ENCODE peak calls at places on chromosomes 6 and 20, in four cellular contexts. One of them, this sample, is unnamed.

GRCh38 chr20:10448270-10449156 is 13.4 kb downstream of the SLX4IP start:
- DNase-seq in gastrocnemius medialis: no peak
- DNase-seq in GM23338: no peak
- DNase-seq in CD8-positive, alpha-beta T cell: no peak
- DNase-seq in this sample: no peak

GRCh38 chr6:144922120-144922722 is 637.1 kb downstream of the UTRN start:
- DNase-seq in gastrocnemius medialis: peak; percentile 2
- DNase-seq in GM23338: no peak
- DNase-seq in CD8-positive, alpha-beta T cell: no peak
- DNase-seq in this sample: no peak

GRCh38 chr6:133923938-133924593 is 29.0 kb upstream of the TBPL1 start:
- DNase-seq in gastrocnemius medialis: peak; percentile 38
- DNase-seq in GM23338: peak; percentile 90
- DNase-seq in CD8-positive, alpha-beta T cell: peak; percentile 44
- DNase-seq in this sample: no peak

GRCh38 chr6:71473908-71474307 is 185.3 kb downstream of the OGFRL1 start:
- DNase-seq in gastrocnemius medialis: peak; percentile 38
- DNase-seq in GM23338: no peak
- DNase-seq in CD8-positive, alpha-beta T cell: no peak
- DNase-seq in this sample: peak; percentile 47

GRCh38 chr20:41386502-41387427 is 20.1 kb upstream of the EMILIN3 start:
- DNase-seq in gastrocnemius medialis: no peak
- DNase-seq in GM23338: no peak
- DNase-seq in CD8-positive, alpha-beta T cell: no peak
- DNase-seq in this sample: no peak

GRCh38 chr20:14342910-14343309 is 5.5 kb upstream of the FLRT3 start:
- DNase-seq in gastrocnemius medialis: no peak
- DNase-seq in GM23338: peak; percentile 10
- DNase-seq in CD8-positive, alpha-beta T cell: no peak
- DNase-seq in this sample: no peak

GRCh38 chr20:45867811-45868176 is 10.4 kb downstream of the ZSWIM3 start:
- DNase-seq in gastrocnemius medialis: no peak
- DNase-seq in GM23338: no peak
- DNase-seq in CD8-positive, alpha-beta T cell: no peak
- DNase-seq in this sample: no peak

GRCh38 chr6:106613590-106613989 is 15.7 kb downstream of the RTN4IP1 start:
- DNase-seq in gastrocnemius medialis: no peak
- DNase-seq in GM23338: peak; percentile 66
- DNase-seq in CD8-positive, alpha-beta T cell: no peak
- DNase-seq in this sample: no peak

GRCh38 chr6:147503587-147503986 is 4.9 kb upstream of the SAMD5 start:
- DNase-seq in gastrocnemius medialis: no peak
- DNase-seq in GM23338: peak; percentile 67
- DNase-seq in CD8-positive, alpha-beta T cell: no peak
- DNase-seq in this sample: no peak

GRCh38 chr6:111013144-111013905 is 31.5 kb downstream of the RPF2 start:
- DNase-seq in gastrocnemius medialis: no peak
- DNase-seq in GM23338: no peak
- DNase-seq in CD8-positive, alpha-beta T cell: no peak
- DNase-seq in this sample: no peak

GRCh38 chr6:117441824-117442264 is 16.1 kb upstream of the ROS1 start:
- DNase-seq in gastrocnemius medialis: no peak
- DNase-seq in GM23338: no peak
- DNase-seq in CD8-positive, alpha-beta T cell: no peak
- DNase-seq in this sample: no peak

GRCh38 chr6:85360794-85361642 is 88.9 kb upstream of the NT5E start:
- DNase-seq in gastrocnemius medialis: no peak
- DNase-seq in GM23338: no peak
- DNase-seq in CD8-positive, alpha-beta T cell: no peak
- DNase-seq in this sample: no peak

GRCh38 chr6:129146836-129147366 is 264.0 kb downstream of the LAMA2 start:
- DNase-seq in gastrocnemius medialis: no peak
- DNase-seq in GM23338: no peak
- DNase-seq in CD8-positive, alpha-beta T cell: no peak
- DNase-seq in this sample: no peak

GRCh38 chr20:37527638-37528441 is at the start of gene BLCAP:
- DNase-seq in gastrocnemius medialis: peak; percentile 85
- DNase-seq in GM23338: peak; percentile 95
- DNase-seq in CD8-positive, alpha-beta T cell: peak; percentile 96
- DNase-seq in this sample: peak; percentile 93

GRCh38 chr6:141403827-141404226 is 728.9 kb upstream of the GJE1 start:
- DNase-seq in gastrocnemius medialis: no peak
- DNase-seq in GM23338: no peak
- DNase-seq in CD8-positive, alpha-beta T cell: no peak
- DNase-seq in this sample: no peak

GRCh38 chr6:51350308-51350904 is 531.7 kb downstream of the TFAP2B start:
- DNase-seq in gastrocnemius medialis: no peak
- DNase-seq in GM23338: peak; percentile 15
- DNase-seq in CD8-positive, alpha-beta T cell: no peak
- DNase-seq in this sample: no peak

GRCh38 chr6:27757307-27757706 is 154.9 kb downstream of the OR2B2 start:
- DNase-seq in gastrocnemius medialis: no peak
- DNase-seq in GM23338: peak; percentile 75
- DNase-seq in CD8-positive, alpha-beta T cell: peak; percentile 47
- DNase-seq in this sample: peak; percentile 76

GRCh38 chr6:50586074-50586473 is 127.3 kb upstream of the TFAP2D start:
- DNase-seq in gastrocnemius medialis: no peak
- DNase-seq in GM23338: peak; percentile 22
- DNase-seq in CD8-positive, alpha-beta T cell: no peak
- DNase-seq in this sample: no peak

GRCh38 chr20:4230651-4231050 is 215.3 kb upstream of the RNF24 start:
- DNase-seq in gastrocnemius medialis: no peak
- DNase-seq in GM23338: no peak
- DNase-seq in CD8-positive, alpha-beta T cell: no peak
- DNase-seq in this sample: no peak

GRCh38 chr6:55299285-55299684 is 28.0 kb upstream of the GFRAL start:
- DNase-seq in gastrocnemius medialis: no peak
- DNase-seq in GM23338: no peak
- DNase-seq in CD8-positive, alpha-beta T cell: no peak
- DNase-seq in this sample: no peak

GRCh38 chr20:24867556-24867955 is 81.5 kb upstream of the CST7 start:
- DNase-seq in gastrocnemius medialis: no peak
- DNase-seq in GM23338: no peak
- DNase-seq in CD8-positive, alpha-beta T cell: no peak
- DNase-seq in this sample: no peak

GRCh38 chr6:22294301-22294700 is 2.5 kb downstream of the PRL start:
- DNase-seq in gastrocnemius medialis: no peak
- DNase-seq in GM23338: no peak
- DNase-seq in CD8-positive, alpha-beta T cell: no peak
- DNase-seq in this sample: no peak

GRCh38 chr6:56245903-56246351 is 1.5 kb downstream of the COL21A1 start:
- DNase-seq in gastrocnemius medialis: no peak
- DNase-seq in GM23338: no peak
- DNase-seq in CD8-positive, alpha-beta T cell: no peak
- DNase-seq in this sample: no peak

GRCh38 chr6:157169656-157170055 is 153.7 kb downstream of the TMEM242 start:
- DNase-seq in gastrocnemius medialis: peak; percentile 41
- DNase-seq in GM23338: no peak
- DNase-seq in CD8-positive, alpha-beta T cell: no peak
- DNase-seq in this sample: no peak

GRCh38 chr6:159042003-159042823 is 2.6 kb downstream of the TAGAP start:
- DNase-seq in gastrocnemius medialis: peak; percentile 30
- DNase-seq in GM23338: peak; percentile 97
- DNase-seq in CD8-positive, alpha-beta T cell: peak; percentile 81
- DNase-seq in this sample: peak; percentile 80

GRCh38 chr20:32560989-32561830 is 23.9 kb downstream of the NOL4L start:
- DNase-seq in gastrocnemius medialis: no peak
- DNase-seq in GM23338: peak; percentile 68
- DNase-seq in CD8-positive, alpha-beta T cell: no peak
- DNase-seq in this sample: no peak

GRCh38 chr6:11346516-11346915 is 114.0 kb upstream of the NEDD9 start:
- DNase-seq in gastrocnemius medialis: no peak
- DNase-seq in GM23338: no peak
- DNase-seq in CD8-positive, alpha-beta T cell: no peak
- DNase-seq in this sample: no peak

GRCh38 chr20:51337126-51337805 is 205.3 kb downstream of the NFATC2 start:
- DNase-seq in gastrocnemius medialis: no peak
- DNase-seq in GM23338: no peak
- DNase-seq in CD8-positive, alpha-beta T cell: no peak
- DNase-seq in this sample: no peak

DNA sequence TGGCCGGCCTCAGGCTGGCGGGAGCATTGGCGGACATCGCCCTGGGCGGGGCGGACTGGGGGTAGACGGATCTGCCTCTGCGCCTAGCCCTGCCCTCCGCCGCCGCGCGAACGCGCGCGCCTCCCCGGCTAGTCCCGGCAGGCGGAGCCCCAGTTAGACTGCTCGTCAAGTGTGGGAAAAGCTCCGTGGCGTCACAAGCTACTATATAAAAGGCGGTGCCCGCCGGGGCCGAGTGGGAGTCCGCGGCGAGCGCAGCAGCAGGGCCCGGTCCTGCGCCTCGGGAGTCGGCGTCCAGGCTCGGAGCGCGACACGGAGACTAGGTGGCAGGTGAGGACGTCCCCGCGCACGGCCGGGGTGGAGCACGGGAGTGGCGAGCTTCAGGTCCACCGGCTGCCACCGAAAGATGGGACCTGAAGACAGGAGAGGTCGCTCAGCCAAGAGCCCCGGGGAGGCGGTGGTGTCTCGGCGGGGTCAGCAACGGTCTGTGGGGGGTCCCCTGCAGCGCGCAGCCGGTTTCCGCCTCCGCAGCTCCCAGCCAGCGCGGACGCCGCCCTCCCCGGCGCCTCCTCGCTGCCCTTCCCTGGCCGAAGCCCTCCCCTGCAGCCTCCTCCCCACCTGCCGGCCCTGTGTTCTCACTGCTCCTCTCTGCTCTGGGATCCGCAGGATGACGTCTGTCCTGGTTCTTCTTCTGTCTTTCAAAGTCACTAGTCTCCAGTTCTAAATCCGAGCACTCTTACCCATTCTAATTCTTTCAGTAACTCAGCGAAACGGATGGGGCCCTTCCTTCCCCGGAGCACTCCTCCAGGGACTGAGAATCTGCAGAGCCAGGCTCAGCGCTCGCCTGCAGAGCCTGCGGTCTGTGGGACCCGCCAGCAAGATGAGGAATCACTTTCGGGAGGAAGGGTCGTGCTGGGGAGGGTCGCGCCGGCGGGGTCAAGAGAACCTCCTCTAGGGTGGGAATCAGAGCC is 4.3 kb upstream of the RIPK1 start:
- DNase-seq in gastrocnemius medialis: peak; percentile 89
- DNase-seq in GM23338: peak; percentile 85
- DNase-seq in CD8-positive, alpha-beta T cell: peak; percentile 86
- DNase-seq in this sample: peak; percentile 98
- TF ChIP-seq CTCF in gastrocnemius medialis: no peak
- TF ChIP-seq CTCF in GM23338: no peak
- TF ChIP-seq CTCF in CD8-positive, alpha-beta T cell: no peak
- TF ChIP-seq CTCF in this sample: no peak

GRCh38 chr20:36093025-36093803 is 61.3 kb upstream of the EPB41L1 start:
- DNase-seq in gastrocnemius medialis: no peak
- DNase-seq in GM23338: no peak
- DNase-seq in CD8-positive, alpha-beta T cell: peak; percentile 60
- DNase-seq in this sample: peak; percentile 82

GRCh38 chr20:36091561-36092423 is 62.7 kb upstream of the EPB41L1 start:
- DNase-seq in gastrocnemius medialis: no peak
- DNase-seq in GM23338: peak; percentile 84
- DNase-seq in CD8-positive, alpha-beta T cell: no peak
- DNase-seq in this sample: no peak

GRCh38 chr20:36092424-36093024 is 62.0 kb upstream of the EPB41L1 start:
- DNase-seq in gastrocnemius medialis: no peak
- DNase-seq in GM23338: peak; percentile 68
- DNase-seq in CD8-positive, alpha-beta T cell: no peak
- DNase-seq in this sample: peak; percentile 67

GRCh38 chr20:36094497-36094896 is 60.0 kb upstream of the EPB41L1 start:
- DNase-seq in gastrocnemius medialis: no peak
- DNase-seq in GM23338: peak; percentile 63
- DNase-seq in CD8-positive, alpha-beta T cell: no peak
- DNase-seq in this sample: peak; percentile 59

GRCh38 chr20:36093804-36094145 is 60.8 kb upstream of the EPB41L1 start:
- DNase-seq in gastrocnemius medialis: no peak
- DNase-seq in GM23338: no peak
- DNase-seq in CD8-positive, alpha-beta T cell: no peak
- DNase-seq in this sample: no peak
- H3K4me3 ChIP-seq in gastrocnemius medialis: peak overlapping the region; percentile 57
- H3K4me3 ChIP-seq in GM23338: peak overlapping the region; percentile 61
- H3K4me3 ChIP-seq in CD8-positive, alpha-beta T cell: peak overlapping the region; percentile 69
- H3K4me3 ChIP-seq in this sample: no peak overlapping the region

GRCh38 chr6:167669870-167670802 is 156.6 kb upstream of the AFDN start:
- DNase-seq in gastrocnemius medialis: no peak
- DNase-seq in GM23338: no peak
- DNase-seq in CD8-positive, alpha-beta T cell: no peak
- DNase-seq in this sample: no peak
- H3K4me1 ChIP-seq in gastrocnemius medialis: peaks cover 15% of the 10 kb centered on the region
- H3K4me1 ChIP-seq in GM23338: no peaks in the 10 kb centered on the region
- H3K4me1 ChIP-seq in CD8-positive, alpha-beta T cell: no peaks in the 10 kb centered on the region
- H3K4me1 ChIP-seq in this sample: peaks cover 6% of the 10 kb centered on the region

DNA sequence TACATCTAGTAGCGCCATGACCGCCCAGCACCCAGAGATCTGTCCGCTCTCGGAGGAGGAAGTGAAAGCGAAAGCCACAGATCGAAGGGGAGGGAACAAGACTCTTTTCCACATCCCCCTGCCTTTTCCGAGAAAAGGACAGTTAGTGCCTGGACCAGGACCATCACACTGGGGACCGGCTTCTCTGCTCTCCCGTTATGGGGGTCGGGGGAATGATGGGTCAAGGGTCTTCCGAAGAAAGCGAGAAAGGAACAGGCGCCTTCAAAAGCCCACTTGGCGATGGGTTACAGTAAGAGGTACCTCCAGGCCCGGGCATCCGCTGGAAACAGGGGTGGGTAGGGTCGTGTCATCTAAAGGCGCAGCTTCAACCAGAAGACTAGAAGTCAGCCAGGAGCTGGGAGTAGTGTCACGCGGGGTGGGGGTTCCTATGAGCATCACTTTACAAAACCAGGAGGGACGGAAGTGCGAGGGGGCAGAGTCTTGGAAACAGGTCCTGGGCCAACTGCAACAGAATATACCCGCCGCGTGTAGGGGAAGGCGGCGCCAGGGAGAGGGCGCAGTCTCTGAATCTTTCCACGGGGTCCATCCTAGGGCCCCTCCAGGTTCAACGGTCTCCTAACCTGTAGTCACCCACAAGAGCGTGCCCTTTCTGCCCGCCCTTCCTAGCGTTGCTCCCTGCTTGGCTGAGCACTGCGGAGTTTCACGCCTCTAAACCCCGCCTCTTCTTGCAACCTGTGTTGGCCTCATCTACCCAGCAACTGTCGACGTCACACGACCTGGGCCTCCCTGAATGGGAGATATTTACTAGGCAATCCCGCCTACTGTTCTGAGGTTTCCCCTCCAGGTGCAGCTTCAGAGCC is at the start of gene PSMB8:
- DNase-seq in gastrocnemius medialis: peak; percentile 91
- DNase-seq in GM23338: peak; percentile 99
- DNase-seq in CD8-positive, alpha-beta T cell: peak; percentile 99
- DNase-seq in this sample: peak; percentile 98
- TF ChIP-seq CTCF in gastrocnemius medialis: peak; percentile 44
- TF ChIP-seq CTCF in GM23338: no peak
- TF ChIP-seq CTCF in CD8-positive, alpha-beta T cell: no peak
- TF ChIP-seq CTCF in this sample: no peak

This sample was measured in mucosa of descending colon.